ENCODE peak calls at places on chromosomes 11 and 22, in nine cellular contexts. F is fibroblast of the aortic adventitia; P is nucleus accumbens; U is left ventricle myocardium superior; M is GM12891; S is anterior cingulate cortex; O is ACHN; R is stimulated activated CD4-positive, alpha-beta T cell treated with anti-CD3 and anti-CD28 coated beads, Interleukin-4, amount 100 ng/mL, for 1 hour; T is T47D. C is an unnamed sample.

GRCh38 chr22:46507451-46508390 is 29.7 kb downstream of the CELSR1 start:
- DNase-seq in O (no peak), M (no peak), T (no peak), R (no peak), S (no peak), U (no peak), P (no peak), F (no peak), C (no peak)

GRCh38 chr11:134478611-134479010 is 66.6 kb upstream of the B3GAT1 start:
- DNase-seq in M (no peak), O (no peak), F (no peak), P (no peak), U (no peak), R (no peak), T (no peak), S (no peak), C (no peak)

GRCh38 chr11:128456566-128457268 is 130.6 kb downstream of the ETS1 start:
- DNase-seq in M (no peak), T (no peak), F (no peak), O (no peak), P (no peak), S (no peak), R (no peak), U (no peak), C (no peak)

GRCh38 chr11:119608781-119609180 is 120.2 kb downstream of the NECTIN1 start:
- DNase-seq in P (no peak), S (no peak), T (no peak), F (no peak), U (no peak), R (no peak), O (no peak), M (no peak), C (no peak)

GRCh38 chr11:129223701-129224149 is 31.6 kb upstream of the ARHGAP32 start:
- DNase-seq in R (no peak), M (no peak), P (no peak), T (no peak), S (no peak), O (no peak), F (peak; percentile 92), U (no peak), C (peak; percentile 76)

GRCh38 chr11:114440971-114441810 is 1.9 kb downstream of the REXO2 start:
- DNase-seq in S (no peak), U (no peak), M (no peak), O (no peak), F (no peak), T (peak; percentile 54), P (no peak), R (no peak), C (no peak)

GRCh38 chr11:504053-504993 is 2.7 kb downstream of the RNH1 start:
- DNase-seq in M (peak; percentile 50), T (no peak), P (no peak), U (peak; percentile 71), R (no peak), S (no peak), O (no peak), F (peak; percentile 82), C (peak; percentile 75)

GRCh38 chr22:35407352-35407751 is 7.4 kb downstream of the MCM5 start:
- DNase-seq in S (no peak), U (no peak), R (no peak), M (no peak), F (no peak), P (no peak), T (no peak), O (no peak), C (no peak)

GRCh38 chr11:34145073-34145472 is 39.6 kb downstream of the NAT10 start:
- DNase-seq in S (no peak), F (no peak), R (no peak), O (no peak), P (no peak), M (no peak), T (no peak), U (no peak), C (no peak)

GRCh38 chr22:29275819-29276565 is 7.9 kb downstream of the EWSR1 start:
- DNase-seq in R (no peak), U (no peak), T (no peak), M (no peak), P (no peak), F (no peak), O (no peak), S (no peak), C (no peak)

GRCh38 chr11:61516675-61517516 is 8.3 kb downstream of the LRRC10B start:
- DNase-seq in R (peak; percentile 64), O (peak; percentile 10), U (peak; percentile 62), M (peak; percentile 91), F (peak; percentile 31), S (no peak), T (no peak), P (no peak), C (no peak)

GRCh38 chr11:1259561-1259960 is 36.7 kb downstream of the MUC5B start:
- DNase-seq in U (no peak), R (no peak), F (no peak), S (no peak), O (no peak), M (no peak), T (no peak), P (no peak), C (no peak)

GRCh38 chr11:18204220-18204619 is 31.6 kb downstream of the MRGPRX4 start:
- DNase-seq in P (no peak), S (no peak), M (no peak), O (no peak), T (no peak), R (no peak), F (no peak), U (no peak), C (no peak)

GRCh38 chr22:17974087-17974486 is 50.3 kb downstream of the MICAL3 start:
- DNase-seq in U (no peak), P (no peak), S (no peak), F (no peak), R (no peak), M (no peak), T (peak; percentile 64), O (no peak), C (peak; percentile 31)

GRCh38 chr11:2513441-2513840 is 68.6 kb downstream of the KCNQ1 start:
- DNase-seq in P (no peak), M (peak; percentile 4), O (no peak), U (peak; percentile 25), F (no peak), S (no peak), T (no peak), R (no peak), C (no peak)

GRCh38 chr11:87453531-87454089 is 415.9 kb downstream of the TMEM135 start:
- DNase-seq in T (no peak), S (no peak), O (no peak), R (no peak), M (no peak), U (no peak), F (no peak), P (no peak), C (no peak)

GRCh38 chr11:31806186-31806943 is 4.8 kb downstream of the PAX6 start:
- DNase-seq in P (no peak), T (no peak), S (no peak), F (no peak), O (no peak), R (no peak), M (no peak), U (no peak), C (no peak)

GRCh38 chr22:31343235-31344191 is 2.6 kb downstream of the PATZ1 start:
- DNase-seq in S (no peak), O (no peak), T (peak; percentile 89), P (peak; percentile 30), R (peak; percentile 26), F (no peak), M (no peak), U (peak; percentile 53), C (no peak)

GRCh38 chr11:88152381-88152780 is 22.9 kb downstream of the RAB38 start:
- DNase-seq in S (no peak), F (no peak), U (no peak), T (no peak), P (no peak), O (no peak), R (no peak), M (no peak), C (no peak)

GRCh38 chr22:30902496-30903357 is 65.8 kb downstream of the MORC2 start:
- DNase-seq in M (no peak), T (no peak), S (no peak), F (no peak), O (no peak), P (no peak), U (no peak), R (no peak), C (no peak)

GRCh38 chr11:63537293-63538101 is 889 bp downstream of the PLAAT4 start:
- DNase-seq in R (no peak), T (peak; percentile 41), F (peak; percentile 94), M (no peak), U (peak; percentile 71), O (peak; percentile 27), S (peak; percentile 58), P (peak; percentile 65), C (peak; percentile 50)

GRCh38 chr11:665062-665706 is 28.1 kb downstream of the DRD4 start:
- DNase-seq in S (no peak), P (no peak), U (no peak), O (no peak), R (no peak), T (no peak), M (no peak), F (peak; percentile 41), C (no peak)

GRCh38 chr22:43996170-43996980 is 27.7 kb upstream of the PARVB start:
- DNase-seq in S (no peak), M (peak; percentile 82), F (no peak), O (no peak), R (peak; percentile 70), U (peak; percentile 79), P (peak; percentile 6), T (no peak), C (no peak)

GRCh38 chr22:22759889-22760546 is 115.6 kb downstream of the GGTLC2 start:
- DNase-seq in F (no peak), M (no peak), S (no peak), O (no peak), U (no peak), P (no peak), R (no peak), T (no peak), C (no peak)

GRCh38 chr22:42160251-42160650 is 29.6 kb upstream of the CYP2D6 start:
- DNase-seq in R (no peak), S (no peak), P (no peak), U (no peak), T (no peak), F (no peak), O (no peak), M (no peak), C (no peak)

GRCh38 chr11:43916621-43917020 is 25.8 kb upstream of the C11orf96 start:
- DNase-seq in U (no peak), S (no peak), T (no peak), F (no peak), O (no peak), M (no peak), R (no peak), P (no peak), C (no peak)

GRCh38 chr11:133118563-133119303 is 413.6 kb downstream of the OPCML start:
- DNase-seq in U (peak; percentile 46), P (peak; percentile 10), R (no peak), F (no peak), O (no peak), T (no peak), M (no peak), S (no peak), C (no peak)

GRCh38 chr11:61004037-61004641 is 32.7 kb downstream of the CD6 start:
- DNase-seq in P (no peak), R (peak; percentile 52), T (no peak), M (no peak), U (no peak), F (peak; percentile 10), S (no peak), O (no peak), C (no peak)

GRCh38 chr22:23534851-23535717 is 45.0 kb downstream of the IGLL1 start:
- DNase-seq in R (no peak), M (no peak), P (no peak), S (no peak), U (no peak), O (no peak), F (no peak), T (no peak), C (no peak)

GRCh38 chr11:29554000-29554399 is 462.8 kb downstream of the KCNA4 start:
- DNase-seq in S (no peak), P (no peak), U (no peak), O (no peak), M (no peak), R (no peak), T (no peak), F (no peak), C (no peak)

GRCh38 chr11:66280428-66280827 is 2.5 kb downstream of the CNIH2 start:
- DNase-seq in R (no peak), P (no peak), T (no peak), O (no peak), F (no peak), S (no peak), M (no peak), U (no peak), C (no peak)